ENCODE peak calls at places on chromosomes 4 and X, in seven cellular contexts. W, M, P, F, K, I and S are unnamed samples.
A peak's percentile ranks its signal among the peaks of the same experiment; 100 is the strongest.

GRCh38 chrX:18146954-18147353 is 73.7 kb downstream of the BEND2 start:
- DNase-seq in W (no peak), M (peak; percentile 5), P (peak; percentile 53), F (no peak), K (peak; percentile 39), I (no peak), S (peak; percentile 60)

GRCh38 chr4:106502106-106502699 is 133.6 kb upstream of the GIMD1 start:
- DNase-seq in W (peak; percentile 7), M (peak; percentile 54), P (peak; percentile 77), F (peak; percentile 27), K (peak; percentile 58), I (no peak), S (peak; percentile 67)

GRCh38 chrX:149392896-149393295 is 112.2 kb downstream of the IDS start:
- DNase-seq in W (no peak), M (no peak), P (peak; percentile 74), F (no peak), K (peak; percentile 42), I (no peak), S (no peak)

GRCh38 chr4:16573744-16574143 is 324.7 kb downstream of the LDB2 start:
- DNase-seq in W (peak; percentile 32), M (peak; percentile 85), P (peak; percentile 90), F (no peak), K (peak; percentile 91), I (no peak), S (no peak)

GRCh38 chr4:25486171-25486570 is 109.1 kb downstream of the ANAPC4 start:
- DNase-seq in W (no peak), M (peak; percentile 62), P (peak; percentile 50), F (no peak), K (peak; percentile 46), I (no peak), S (no peak)

GRCh38 chrX:14872851-14873675 is at the start of the genes FANCB and MOSPD2:
- DNase-seq in W (peak; percentile 83), M (peak; percentile 91), P (peak; percentile 95), F (peak; percentile 52), K (peak; percentile 90), I (peak; percentile 73), S (peak; percentile 91)

GRCh38 chr4:37601527-37601926 is 84.6 kb downstream of the RELL1 start:
- DNase-seq in W (peak; percentile 10), M (peak; percentile 71), P (peak; percentile 64), F (no peak), K (peak; percentile 90), I (no peak), S (no peak)

GRCh38 chr4:176611351-176611750 is 181.4 kb downstream of the VEGFC start:
- DNase-seq in W (no peak), M (no peak), P (no peak), F (no peak), K (no peak), I (no peak), S (no peak)

GRCh38 chrX:49919617-49920016 is 2.8 kb upstream of the CLCN5 start:
- DNase-seq in W (no peak), M (peak; percentile 50), P (peak; percentile 34), F (peak; percentile 24), K (peak; percentile 44), I (no peak), S (peak; percentile 58)

GRCh38 chr4:1668488-1668840 is 15.6 kb downstream of the FAM53A start:
- DNase-seq in W (no peak), M (no peak), P (no peak), F (no peak), K (no peak), I (no peak), S (no peak)

GRCh38 chr4:19945979-19946380 is 305.7 kb upstream of the SLIT2 start:
- DNase-seq in W (peak; percentile 94), M (peak; percentile 100), P (peak; percentile 87), F (no peak), K (peak; percentile 99), I (no peak), S (no peak)

GRCh38 chr4:151169223-151169622 is 69.8 kb downstream of the RPS3A start:
- DNase-seq in W (peak; percentile 97), M (peak; percentile 98), P (no peak), F (no peak), K (no peak), I (no peak), S (no peak)

GRCh38 chr4:158823461-158823873 is 54.6 kb downstream of the FNIP2 start:
- DNase-seq in W (no peak), M (peak; percentile 94), P (no peak), F (no peak), K (no peak), I (no peak), S (no peak)

GRCh38 chr4:1347410-1347864 is 429 bp downstream of the UVSSA start:
- DNase-seq in W (peak; percentile 55), M (peak; percentile 86), P (peak; percentile 55), F (peak; percentile 38), K (peak; percentile 68), I (no peak), S (no peak)

GRCh38 chr4:156962551-156962974 is 9.0 kb downstream of the PDGFC start:
- DNase-seq in W (peak; percentile 98), M (peak; percentile 92), P (peak; percentile 73), F (no peak), K (no peak), I (no peak), S (no peak)

GRCh38 chr4:148004228-148004813 is 272.4 kb downstream of the ARHGAP10 start:
- DNase-seq in W (no peak), M (no peak), P (no peak), F (no peak), K (no peak), I (no peak), S (no peak)

GRCh38 chrX:9862525-9862924 is 76.3 kb downstream of the SHROOM2 start:
- DNase-seq in W (no peak), M (no peak), P (no peak), F (no peak), K (no peak), I (no peak), S (no peak)

GRCh38 chr4:128917781-128918180 is 108.3 kb downstream of the JADE1 start:
- DNase-seq in W (no peak), M (no peak), P (no peak), F (no peak), K (no peak), I (peak; percentile 68), S (no peak)

DNA sequence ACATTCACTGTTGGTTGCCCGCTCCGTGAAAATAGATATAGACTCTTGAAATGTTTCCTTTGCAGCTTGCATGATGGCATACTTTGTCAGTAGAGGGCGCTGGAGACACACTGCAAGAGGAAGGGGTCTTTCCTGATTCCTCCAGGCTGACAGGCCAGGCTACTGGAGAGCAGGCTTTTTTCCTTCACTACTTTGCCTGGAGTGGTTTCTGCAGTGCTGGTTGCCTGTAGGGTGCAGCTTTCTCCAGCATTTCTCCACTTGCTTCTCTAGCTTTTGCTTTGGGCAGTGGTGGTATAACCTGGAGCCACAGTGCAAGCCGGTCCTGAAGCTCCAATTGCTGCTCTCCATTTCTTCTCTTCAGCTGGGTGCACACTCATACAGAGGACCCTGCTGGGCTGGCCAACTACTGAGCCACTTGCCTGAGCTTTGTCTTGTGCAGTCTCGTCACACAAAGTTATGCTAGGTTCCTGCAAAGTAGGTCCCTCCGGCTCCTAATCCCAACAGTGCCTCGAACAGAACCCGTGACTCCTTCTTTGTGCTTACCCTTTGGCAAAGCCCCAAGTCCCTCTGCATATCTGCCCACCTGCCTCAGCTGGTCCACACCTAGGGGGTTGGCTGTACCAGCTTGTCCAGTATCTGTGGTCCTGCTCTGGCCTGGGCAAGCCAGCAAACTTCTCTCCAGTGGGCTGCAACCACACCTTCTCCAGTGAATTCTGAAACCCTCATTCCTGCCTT is 46.3 kb downstream of the RASSF6 start:
- DNase-seq in W (peak; percentile 75), M (peak; percentile 67), P (peak; percentile 91), F (peak; percentile 27), K (peak; percentile 83), I (peak; percentile 51), S (peak; percentile 75)
- TF ChIP-seq CTCF in W (peak; percentile 99), M (peak; percentile 99), P (peak; percentile 98), F (no peak), K (peak; percentile 83), I (peak; percentile 93), S (peak; percentile 92)

GRCh38 chrX:97334850-97335249 is 451.1 kb downstream of the RPA4 start:
- DNase-seq in W (no peak), M (no peak), P (no peak), F (no peak), K (no peak), I (no peak), S (no peak)
- TF ChIP-seq CTCF in W (no peak), M (no peak), P (no peak), F (no peak), K (no peak), I (no peak), S (no peak)

DNA sequence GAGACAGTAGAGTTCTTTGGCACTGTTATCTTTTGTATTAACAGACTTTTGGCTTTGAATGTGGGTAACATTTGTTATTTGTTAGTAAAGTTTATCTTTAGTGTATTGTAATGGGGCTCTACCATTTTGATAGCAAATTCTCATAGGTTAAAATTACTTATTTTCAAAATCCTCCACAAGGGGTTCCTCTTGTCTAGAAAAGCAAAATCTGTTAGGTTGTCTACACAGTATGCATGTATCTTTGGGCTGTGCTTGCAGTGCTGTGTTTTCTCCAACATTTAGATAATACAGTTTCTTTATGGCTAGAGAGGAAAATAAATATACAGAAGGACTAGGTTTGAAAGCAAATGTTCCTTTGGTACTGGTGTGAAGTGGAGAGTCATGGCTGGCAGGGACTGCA is 40.2 kb downstream of the POLR2B start:
- DNase-seq in W (no peak), M (no peak), P (no peak), F (no peak), K (no peak), I (no peak), S (no peak)
- TF ChIP-seq CTCF in W (no peak), M (peak; percentile 2), P (peak; percentile 45), F (no peak), K (no peak), I (no peak), S (no peak)

GRCh38 chr4:118036336-118036735 is 2.0 kb downstream of the NDST3 start:
- DNase-seq in W (no peak), M (no peak), P (no peak), F (no peak), K (no peak), I (no peak), S (no peak)

GRCh38 chr4:118032691-118033090 is 1.6 kb upstream of the NDST3 start:
- DNase-seq in W (no peak), M (peak; percentile 63), P (peak; percentile 60), F (no peak), K (peak; percentile 42), I (no peak), S (no peak)

GRCh38 chr4:118034061-118034785 is at the start of gene NDST3:
- DNase-seq in W (no peak), M (peak; percentile 77), P (peak; percentile 66), F (no peak), K (peak; percentile 88), I (no peak), S (peak; percentile 62)

GRCh38 chr4:118035309-118035708 is 1.0 kb downstream of the NDST3 start:
- DNase-seq in W (no peak), M (no peak), P (no peak), F (no peak), K (no peak), I (no peak), S (no peak)

GRCh38 chr4:118033148-118034060 is 882 bp upstream of the NDST3 start:
- DNase-seq in W (no peak), M (peak; percentile 62), P (peak; percentile 29), F (no peak), K (peak; percentile 62), I (no peak), S (peak; percentile 79)
- TF ChIP-seq CTCF in W (no peak), M (no peak), P (no peak), F (no peak), K (no peak), I (no peak), S (no peak)

GRCh38 chr4:6272863-6273660 is 3.4 kb downstream of the WFS1 start:
- DNase-seq in W (peak; percentile 75), M (peak; percentile 90), P (peak; percentile 80), F (no peak), K (peak; percentile 51), I (no peak), S (no peak)
- TF ChIP-seq CTCF in W (peak; percentile 1), M (no peak), P (no peak), F (no peak), K (no peak), I (no peak), S (no peak)